ENCODE peak calls at places on chromosomes 6 and 20, in six cellular contexts. G is transverse colon, F is heart left ventricle, I is right cardiac atrium, W is pancreas, D is heart right ventricle. J is an unnamed sample.
A peak's percentile ranks its signal among the peaks of the same experiment; 100 is the strongest.

GRCh38 chr20:31838646-31839292 is 6.6 kb downstream of the FOXS1 start:
- DNase-seq in G (no peak), F (no peak), I (no peak), W (no peak), D (no peak), J (no peak)

GRCh38 chr20:16599257-16599656 is 26.0 kb upstream of the KIF16B start:
- DNase-seq in G (no peak), F (no peak), I (no peak), W (no peak), D (no peak), J (no peak)

GRCh38 chr6:131377112-131377511 is 195.9 kb upstream of the ARG1 start:
- DNase-seq in G (no peak), F (no peak), I (no peak), W (no peak), D (no peak), J (no peak)

GRCh38 chr20:62708591-62709536 is at the start of gene NTSR1:
- DNase-seq in G (no peak), F (peak; percentile 60), I (no peak), W (no peak), D (no peak), J (no peak)

GRCh38 chr6:108796875-108797274 is 51.3 kb upstream of the ARMC2 start:
- DNase-seq in G (no peak), F (no peak), I (no peak), W (no peak), D (no peak), J (no peak)

GRCh38 chr20:50122763-50123162 is 9.8 kb upstream of the UBE2V1 start:
- DNase-seq in G (no peak), F (no peak), I (no peak), W (no peak), D (no peak), J (no peak)

GRCh38 chr6:87909849-87910248 is 137.8 kb upstream of the SPACA1 start:
- DNase-seq in G (no peak), F (no peak), I (peak; percentile 44), W (no peak), D (no peak), J (no peak)

GRCh38 chr6:43171284-43172126 is 436 bp downstream of the SRF start:
- DNase-seq in G (peak; percentile 22), F (peak; percentile 75), I (peak; percentile 39), W (peak; percentile 33), D (no peak), J (no peak)

GRCh38 chr6:119476554-119476953 is 127.0 kb upstream of the MAN1A1 start:
- DNase-seq in G (no peak), F (no peak), I (no peak), W (no peak), D (no peak), J (no peak)
- H3K27ac ChIP-seq in G (peak overlapping the region; percentile 39), F (no peak overlapping the region), I (no peak overlapping the region), W (no peak overlapping the region), D (no peak overlapping the region), J (no peak overlapping the region)

DNA sequence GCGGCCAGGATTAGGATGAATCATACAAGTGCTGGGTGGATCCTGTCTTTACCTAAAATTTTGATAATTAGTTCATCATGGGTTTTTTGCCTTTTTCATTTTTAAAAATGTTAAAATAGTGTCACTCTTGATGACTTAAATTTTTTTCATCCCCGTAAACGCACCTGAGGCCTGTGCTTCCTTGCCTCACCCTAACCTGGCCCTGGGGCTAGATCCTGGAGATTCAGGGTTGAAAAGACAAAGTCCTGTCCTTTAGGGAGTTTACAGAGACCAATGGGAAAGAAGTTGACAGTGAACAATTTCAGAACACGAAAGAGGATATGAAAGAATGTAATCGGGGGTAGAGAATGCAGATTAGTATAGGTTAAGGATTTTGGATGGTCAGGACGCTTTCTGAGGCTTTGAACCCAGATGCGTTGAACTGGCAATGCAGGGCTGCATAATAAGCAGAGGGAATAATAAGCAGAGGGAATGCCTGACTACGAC is 1.6 kb upstream of the FBXO5 start:
- DNase-seq in G (no peak), F (no peak), I (no peak), W (no peak), D (no peak), J (no peak)
- H3K27ac ChIP-seq in G (peak overlapping the region; percentile 94), F (peak overlapping the region; percentile 93), I (peak overlapping the region; percentile 95), W (no peak overlapping the region), D (peak overlapping the region; percentile 94), J (peak overlapping the region; percentile 90)

GRCh38 chr20:59683181-59683580 is 78.8 kb downstream of the PHACTR3 start:
- DNase-seq in G (no peak), F (no peak), I (no peak), W (no peak), D (no peak), J (no peak)
- H3K27ac ChIP-seq in G (no peak overlapping the region), F (no peak overlapping the region), I (no peak overlapping the region), W (no peak overlapping the region), D (no peak overlapping the region), J (no peak overlapping the region)

DNA sequence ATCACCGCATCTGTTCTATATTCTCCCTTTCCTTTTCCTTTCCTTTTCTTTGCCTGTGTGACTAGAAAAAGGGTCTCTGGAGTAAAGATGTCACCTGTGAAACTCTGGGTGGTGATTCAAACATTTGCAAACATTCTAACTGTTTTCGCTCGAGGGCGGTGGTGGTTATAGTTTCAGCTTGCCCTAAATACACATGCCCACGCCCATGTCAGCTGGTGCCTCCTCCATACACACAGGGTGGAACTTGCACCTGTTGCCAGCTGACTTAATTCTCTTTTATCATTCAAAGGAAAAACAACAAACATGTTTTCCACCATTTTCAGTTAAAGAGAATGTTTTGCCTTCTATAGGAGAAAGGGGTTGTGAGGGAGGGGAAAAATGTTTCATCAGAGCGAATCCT is 381.9 kb upstream of the ARID1B start:
- DNase-seq in G (peak; percentile 77), F (no peak), I (no peak), W (no peak), D (no peak), J (no peak)
- H3K27ac ChIP-seq in G (peak overlapping the region; percentile 72), F (no peak overlapping the region), I (no peak overlapping the region), W (no peak overlapping the region), D (no peak overlapping the region), J (peak overlapping the region; percentile 82)

DNA sequence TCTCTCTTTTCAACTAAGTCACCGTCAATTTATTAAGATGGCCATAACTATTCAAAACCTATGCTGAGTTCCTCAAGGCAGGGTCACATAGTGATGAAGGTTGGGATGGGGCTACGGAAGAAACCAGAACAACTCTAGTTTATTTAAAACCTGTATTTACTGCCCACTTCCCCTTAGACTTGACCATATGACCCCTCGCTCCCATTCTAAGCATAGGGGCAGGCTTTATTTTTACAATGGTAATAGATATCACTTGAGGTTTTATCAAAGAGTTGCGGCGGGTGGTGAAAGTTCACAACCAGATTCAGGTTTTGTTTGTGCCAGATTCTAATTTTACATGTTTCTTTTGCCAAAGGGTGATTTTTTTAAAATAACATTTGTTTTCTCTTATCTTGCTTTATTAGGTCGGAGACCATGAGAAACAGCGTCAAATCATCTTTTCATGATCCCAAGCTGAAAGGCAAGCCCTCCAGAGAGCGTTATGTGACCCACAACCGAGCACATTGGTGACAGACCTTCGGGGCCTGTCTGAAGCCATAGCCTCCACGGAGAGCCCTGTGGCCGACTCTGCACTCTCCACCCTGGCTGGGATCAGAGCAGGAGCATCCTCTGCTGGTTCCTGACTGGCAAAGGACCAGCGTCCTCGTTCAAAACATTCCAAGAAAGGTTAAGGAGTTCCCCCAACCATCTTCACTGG is 5.5 kb downstream of the EDN1 start:
- DNase-seq in G (no peak), F (no peak), I (no peak), W (no peak), D (no peak), J (no peak)
- H3K27ac ChIP-seq in G (peak overlapping the region; percentile 59), F (no peak overlapping the region), I (peak overlapping the region; percentile 36), W (no peak overlapping the region), D (no peak overlapping the region), J (no peak overlapping the region)

GRCh38 chr20:48924711-48925109 is 3.2 kb downstream of the ARFGEF2 start:
- DNase-seq in G (no peak), F (no peak), I (no peak), W (no peak), D (no peak), J (no peak)
- H3K27ac ChIP-seq in G (peak overlapping the region; percentile 96), F (no peak overlapping the region), I (peak overlapping the region; percentile 42), W (no peak overlapping the region), D (peak overlapping the region; percentile 97), J (no peak overlapping the region)

J was measured in effector memory CD4-positive, alpha-beta T cell.